ENCODE peak calls at places on chromosomes 7 and 10, in four cellular contexts. One of them, this sample, is unnamed.

GRCh38 chr10:42754155-42755027 is 28.2 kb upstream of the BMS1 start:
- DNase-seq in K562: peak; percentile 43
- DNase-seq in HepG2: no peak
- DNase-seq in H1: no peak
- DNase-seq in this sample: peak; percentile 15

GRCh38 chr7:134931487-134931886 is 54.8 kb upstream of the AGBL3 start:
- DNase-seq in H1: no peak
- DNase-seq in K562: no peak
- DNase-seq in HepG2: no peak
- DNase-seq in this sample: no peak

GRCh38 chr7:582931-583330 is 63.3 kb upstream of the PDGFA start:
- DNase-seq in K562: no peak
- DNase-seq in H1: no peak
- DNase-seq in HepG2: no peak
- DNase-seq in this sample: no peak

GRCh38 chr7:155141562-155141961 is 71.4 kb downstream of the HTR5A start:
- DNase-seq in H1: no peak
- DNase-seq in K562: no peak
- DNase-seq in HepG2: no peak
- DNase-seq in this sample: no peak

GRCh38 chr10:117681104-117681503 is 138.6 kb downstream of the EMX2 start:
- DNase-seq in H1: no peak
- DNase-seq in K562: no peak
- DNase-seq in HepG2: no peak
- DNase-seq in this sample: no peak

GRCh38 chr7:40833541-40834234 is 698.9 kb downstream of the SUGCT start:
- DNase-seq in HepG2: no peak
- DNase-seq in H1: no peak
- DNase-seq in K562: no peak
- DNase-seq in this sample: no peak

GRCh38 chr7:139159900-139160675 is 50.6 kb upstream of the ZC3HAV1 start:
- DNase-seq in H1: no peak
- DNase-seq in K562: no peak
- DNase-seq in HepG2: no peak
- DNase-seq in this sample: no peak

GRCh38 chr7:36600869-36601530 is 123.3 kb downstream of the AOAH start:
- DNase-seq in HepG2: no peak
- DNase-seq in K562: no peak
- DNase-seq in H1: no peak
- DNase-seq in this sample: peak; percentile 58

GRCh38 chr10:123157210-123157609 is 3.0 kb downstream of the BUB3 start:
- DNase-seq in K562: no peak
- DNase-seq in HepG2: peak; percentile 67
- DNase-seq in H1: no peak
- DNase-seq in this sample: no peak

GRCh38 chr7:47314728-47315601 is 266.9 kb downstream of the TNS3 start:
- DNase-seq in K562: no peak
- DNase-seq in HepG2: no peak
- DNase-seq in H1: no peak
- DNase-seq in this sample: no peak

GRCh38 chr7:22371878-22372277 is 14.9 kb upstream of the RAPGEF5 start:
- DNase-seq in K562: no peak
- DNase-seq in H1: no peak
- DNase-seq in HepG2: peak; percentile 16
- DNase-seq in this sample: no peak

GRCh38 chr7:65441010-65441409 is 67.4 kb downstream of the ZNF92 start:
- DNase-seq in HepG2: no peak
- DNase-seq in K562: no peak
- DNase-seq in H1: no peak
- DNase-seq in this sample: no peak

GRCh38 chr7:106588576-106589494 is 72.1 kb downstream of the CCDC71L start:
- DNase-seq in K562: peak; percentile 45
- DNase-seq in HepG2: no peak
- DNase-seq in H1: no peak
- DNase-seq in this sample: no peak

GRCh38 chr7:128405345-128406146 is 4.2 kb downstream of the IMPDH1 start:
- DNase-seq in K562: peak; percentile 98
- DNase-seq in H1: no peak
- DNase-seq in HepG2: no peak
- DNase-seq in this sample: no peak

GRCh38 chr7:25663877-25664276 is 435.6 kb upstream of the NPVF start:
- DNase-seq in K562: no peak
- DNase-seq in HepG2: no peak
- DNase-seq in H1: no peak
- DNase-seq in this sample: no peak

DNA sequence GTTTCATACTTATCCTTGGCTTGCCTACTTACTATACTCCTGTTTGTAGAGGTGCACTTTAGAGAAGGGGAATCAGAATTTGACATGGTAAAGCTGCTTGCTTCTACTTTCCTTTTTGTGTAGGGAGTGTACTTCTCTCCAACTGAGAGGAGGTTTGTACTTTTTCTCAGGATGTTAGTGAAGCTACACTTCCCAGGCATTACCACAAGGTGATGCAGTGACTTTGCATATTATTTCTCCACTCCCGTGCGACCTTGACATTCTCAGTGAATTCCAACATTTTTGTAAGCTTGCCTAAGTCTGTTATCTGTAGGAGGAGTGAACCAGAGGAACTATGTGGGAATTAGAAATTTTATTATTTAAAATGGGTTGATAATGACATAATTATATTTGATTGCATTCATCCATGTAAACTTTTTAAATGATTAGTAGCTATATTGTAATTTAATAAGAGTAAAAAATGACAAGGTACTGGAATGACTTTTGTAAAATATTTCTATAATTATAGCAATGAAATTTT is 5.2 kb downstream of the TAX1BP1 start:
- DNase-seq in HepG2: peak; percentile 92
- DNase-seq in H1: no peak
- DNase-seq in K562: no peak
- DNase-seq in this sample: peak; percentile 90
- TF ChIP-seq PHF8 in HepG2: no peak
- TF ChIP-seq PHF8 in H1: no peak
- TF ChIP-seq PHF8 in K562: no peak
- TF ChIP-seq PHF8 in this sample: no peak

DNA sequence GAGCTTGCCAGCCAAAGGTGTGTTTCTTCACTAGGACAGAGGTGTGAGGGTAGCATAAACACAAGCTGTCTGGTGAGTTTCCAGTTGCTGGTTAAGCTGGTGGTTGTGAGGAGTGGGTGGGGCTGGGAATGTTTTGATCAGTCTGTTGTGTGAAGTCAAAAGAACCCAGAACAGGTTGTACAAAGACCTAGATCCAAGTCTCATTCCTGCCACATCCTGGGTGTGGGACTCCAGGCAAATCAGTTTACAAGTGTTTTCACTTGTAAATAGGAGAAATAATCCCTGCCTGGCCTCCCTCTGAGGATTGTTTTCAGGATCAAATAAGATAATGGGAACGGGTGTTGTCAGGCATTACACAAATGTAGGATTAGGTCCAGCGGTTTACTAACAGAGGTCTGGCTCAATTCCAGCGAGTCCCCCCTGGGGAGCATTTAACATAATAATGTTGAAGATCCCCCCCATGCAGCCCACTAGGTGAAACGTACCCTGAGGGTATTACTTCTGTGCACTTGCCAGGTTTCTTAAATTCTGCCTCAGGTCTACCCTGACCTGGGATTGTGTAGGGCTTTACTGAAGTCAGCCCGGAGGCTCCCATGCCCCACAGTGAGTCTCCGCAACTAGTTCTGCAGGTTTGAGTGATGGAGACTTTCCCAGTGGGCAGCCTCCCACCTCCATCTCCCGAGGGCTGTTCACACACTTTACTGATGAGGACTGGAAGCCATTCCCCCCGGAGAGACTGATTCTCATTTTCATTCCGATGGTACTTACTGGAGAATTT is 2.6 kb upstream of the FRAT2 start:
- DNase-seq in H1: peak; percentile 89
- DNase-seq in HepG2: no peak
- DNase-seq in K562: no peak
- DNase-seq in this sample: no peak
- TF ChIP-seq PHF8 in H1: no peak
- TF ChIP-seq PHF8 in HepG2: no peak
- TF ChIP-seq PHF8 in K562: no peak
- TF ChIP-seq PHF8 in this sample: no peak

DNA sequence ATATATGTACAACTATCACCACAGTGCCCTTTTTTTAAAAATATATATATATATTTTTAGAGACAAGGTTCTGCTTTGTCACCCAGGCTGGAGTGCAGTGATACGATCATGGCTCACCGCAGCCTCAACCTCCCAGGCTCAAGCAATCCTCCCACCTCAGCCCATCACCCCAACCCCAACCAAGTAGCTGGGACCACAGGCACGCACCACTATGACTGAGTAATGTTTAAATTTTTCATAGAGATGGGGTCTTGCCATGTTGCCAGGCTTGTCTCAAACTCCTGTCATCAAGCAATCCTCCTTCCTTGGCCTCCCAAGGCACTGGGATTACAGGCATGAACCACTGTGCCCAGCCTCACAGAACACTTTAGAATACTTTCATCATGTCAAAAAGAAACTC is 234.9 kb downstream of the SH2D4B start:
- DNase-seq in K562: peak; percentile 41
- DNase-seq in H1: no peak
- DNase-seq in HepG2: no peak
- DNase-seq in this sample: no peak
- TF ChIP-seq PHF8 in K562: no peak
- TF ChIP-seq PHF8 in H1: no peak
- TF ChIP-seq PHF8 in HepG2: no peak
- TF ChIP-seq PHF8 in this sample: no peak

GRCh38 chr7:11374629-11375028 is 401.0 kb downstream of the PHF14 start:
- DNase-seq in K562: no peak
- DNase-seq in HepG2: no peak
- DNase-seq in H1: no peak
- DNase-seq in this sample: no peak

GRCh38 chr7:11379641-11380040 is 406.0 kb downstream of the PHF14 start:
- DNase-seq in HepG2: no peak
- DNase-seq in K562: no peak
- DNase-seq in H1: no peak
- DNase-seq in this sample: no peak

GRCh38 chr7:11373546-11374142 is 400.0 kb downstream of the PHF14 start:
- DNase-seq in K562: peak; percentile 16
- DNase-seq in H1: no peak
- DNase-seq in HepG2: peak; percentile 15
- DNase-seq in this sample: peak; percentile 35

GRCh38 chr7:11376549-11376948 is 402.9 kb downstream of the PHF14 start:
- DNase-seq in K562: no peak
- DNase-seq in H1: no peak
- DNase-seq in HepG2: no peak
- DNase-seq in this sample: no peak
- TF ChIP-seq PHF8 in K562: no peak
- TF ChIP-seq PHF8 in H1: no peak
- TF ChIP-seq PHF8 in HepG2: no peak
- TF ChIP-seq PHF8 in this sample: no peak

DNA sequence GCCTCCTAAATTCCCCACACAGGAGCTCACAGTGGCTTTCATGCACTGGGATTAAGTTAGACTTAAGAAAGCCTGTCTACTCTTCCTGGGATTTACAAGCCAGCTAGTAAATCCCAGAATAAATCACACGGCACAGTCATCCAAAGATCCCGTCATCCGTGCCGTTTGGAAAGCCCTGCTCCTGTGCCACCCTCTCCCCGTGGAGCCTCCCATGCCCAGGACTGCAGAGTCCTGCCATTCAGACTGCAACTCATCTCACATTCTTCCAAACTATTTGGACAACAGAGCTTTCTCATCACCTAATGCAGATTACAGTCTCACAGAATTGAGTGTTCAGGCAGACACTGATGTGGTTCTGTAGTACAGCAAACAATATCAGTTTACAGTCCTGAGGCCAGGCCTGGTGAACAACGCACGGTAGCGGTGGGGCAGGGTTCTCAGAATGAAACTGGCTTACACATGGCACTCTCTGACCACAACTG is 166.5 kb downstream of the EGFR start:
- DNase-seq in H1: no peak
- DNase-seq in K562: no peak
- DNase-seq in HepG2: no peak
- DNase-seq in this sample: no peak
- TF ChIP-seq PHF8 in H1: no peak
- TF ChIP-seq PHF8 in K562: no peak
- TF ChIP-seq PHF8 in HepG2: no peak
- TF ChIP-seq PHF8 in this sample: no peak